ENCODE peak calls at places on chromosomes 7 and 10, in six cellular contexts. W, E, T, N, D and Y are unnamed samples.

GRCh38 chr7:134627109-134627774 is 19.4 kb upstream of the BPGM start:
- DNase-seq in W (no peak), E (no peak), T (no peak), N (no peak), D (no peak), Y (no peak)

GRCh38 chr10:101393378-101393777 is 39.4 kb downstream of the BTRC start:
- DNase-seq in W (no peak), E (no peak), T (no peak), N (no peak), D (no peak), Y (no peak)

GRCh38 chr7:48389977-48390376 is 218.7 kb downstream of the ABCA13 start:
- DNase-seq in W (no peak), E (no peak), T (no peak), N (no peak), D (peak; percentile 24), Y (peak; percentile 6)

GRCh38 chr7:123705217-123705901 is 43.4 kb downstream of the WASL start:
- DNase-seq in W (no peak), E (no peak), T (no peak), N (no peak), D (no peak), Y (no peak)

GRCh38 chr10:74868392-74868791 is 42.0 kb downstream of the KAT6B start:
- DNase-seq in W (no peak), E (no peak), T (no peak), N (no peak), D (no peak), Y (no peak)

GRCh38 chr7:33243319-33243881 is 114.0 kb downstream of the BBS9 start:
- DNase-seq in W (no peak), E (no peak), T (no peak), N (no peak), D (peak; percentile 55), Y (no peak)

GRCh38 chr10:79420974-79421688 is 24.3 kb downstream of the ZCCHC24 start:
- DNase-seq in W (no peak), E (no peak), T (no peak), N (no peak), D (no peak), Y (no peak)

GRCh38 chr10:90437452-90437851 is 420.4 kb downstream of the HTR7 start:
- DNase-seq in W (no peak), E (no peak), T (no peak), N (no peak), D (no peak), Y (no peak)

GRCh38 chr10:122236690-122237306 is 34.3 kb upstream of the BTBD16 start:
- DNase-seq in W (no peak), E (no peak), T (no peak), N (peak; percentile 78), D (no peak), Y (no peak)

GRCh38 chr7:47653550-47654351 is 71.8 kb upstream of the TNS3 start:
- DNase-seq in W (no peak), E (peak; percentile 61), T (no peak), N (no peak), D (no peak), Y (no peak)

GRCh38 chr10:2887391-2888070 is 179.8 kb upstream of the PFKP start:
- DNase-seq in W (no peak), E (no peak), T (no peak), N (no peak), D (no peak), Y (no peak)

GRCh38 chr7:31651234-31651633 is 35.8 kb upstream of the PPP1R17 start:
- DNase-seq in W (no peak), E (no peak), T (no peak), N (no peak), D (no peak), Y (no peak)

GRCh38 chr10:102431452-102432124 is 786 bp downstream of the CUEDC2 start:
- DNase-seq in W (no peak), E (no peak), T (no peak), N (no peak), D (peak; percentile 35), Y (no peak)

GRCh38 chr10:96268341-96268909 is 2.9 kb downstream of the BLNK start:
- DNase-seq in W (no peak), E (no peak), T (no peak), N (no peak), D (no peak), Y (no peak)

GRCh38 chr10:117000580-117000979 is 4.4 kb downstream of the SHTN1 start:
- DNase-seq in W (no peak), E (no peak), T (no peak), N (no peak), D (no peak), Y (no peak)

GRCh38 chr10:102753724-102754123 is 10.0 kb downstream of the WBP1L start:
- DNase-seq in W (no peak), E (no peak), T (no peak), N (no peak), D (no peak), Y (no peak)

GRCh38 chr7:88072036-88072714 is 138.1 kb downstream of the ADAM22 start:
- DNase-seq in W (no peak), E (no peak), T (no peak), N (no peak), D (no peak), Y (no peak)

GRCh38 chr10:131098416-131098952 is 213.0 kb downstream of the TCERG1L start:
- DNase-seq in W (no peak), E (no peak), T (no peak), N (no peak), D (no peak), Y (no peak)

GRCh38 chr10:30127120-30127541 is 67.7 kb upstream of the JCAD start:
- DNase-seq in W (no peak), E (no peak), T (no peak), N (no peak), D (peak; percentile 23), Y (no peak)

GRCh38 chr7:148380581-148381419 is 209.8 kb upstream of the C7orf33 start:
- DNase-seq in W (no peak), E (no peak), T (no peak), N (no peak), D (no peak), Y (no peak)

GRCh38 chr10:93333278-93333978 is 148.7 kb downstream of the MYOF start:
- DNase-seq in W (no peak), E (no peak), T (no peak), N (no peak), D (no peak), Y (no peak)

GRCh38 chr10:35453855-35454532 is 117.7 kb downstream of the CCNY start:
- DNase-seq in W (no peak), E (peak; percentile 57), T (no peak), N (no peak), D (no peak), Y (no peak)

GRCh38 chr10:103853428-103854264 is 1.7 kb downstream of the SH3PXD2A start:
- DNase-seq in W (no peak), E (no peak), T (peak; percentile 48), N (no peak), D (no peak), Y (peak; percentile 55)

GRCh38 chr10:132532784-132533560 is 4.6 kb upstream of the INPP5A start:
- DNase-seq in W (no peak), E (no peak), T (no peak), N (no peak), D (no peak), Y (no peak)

GRCh38 chr10:77290528-77291155 is 347.0 kb downstream of the KCNMA1 start:
- DNase-seq in W (no peak), E (no peak), T (no peak), N (no peak), D (peak; percentile 32), Y (no peak)

GRCh38 chr10:120598377-120598776 is 141.3 kb downstream of the PLPP4 start:
- DNase-seq in W (no peak), E (no peak), T (no peak), N (peak; percentile 62), D (no peak), Y (no peak)

GRCh38 chr10:120599202-120599724 is 142.2 kb downstream of the PLPP4 start:
- DNase-seq in W (no peak), E (no peak), T (no peak), N (no peak), D (no peak), Y (no peak)

GRCh38 chr10:120601999-120602398 is 145.0 kb downstream of the PLPP4 start:
- DNase-seq in W (no peak), E (no peak), T (no peak), N (no peak), D (no peak), Y (no peak)

GRCh38 chr10:120597902-120598301 is 140.9 kb downstream of the PLPP4 start:
- DNase-seq in W (no peak), E (no peak), T (no peak), N (no peak), D (no peak), Y (no peak)

DNA sequence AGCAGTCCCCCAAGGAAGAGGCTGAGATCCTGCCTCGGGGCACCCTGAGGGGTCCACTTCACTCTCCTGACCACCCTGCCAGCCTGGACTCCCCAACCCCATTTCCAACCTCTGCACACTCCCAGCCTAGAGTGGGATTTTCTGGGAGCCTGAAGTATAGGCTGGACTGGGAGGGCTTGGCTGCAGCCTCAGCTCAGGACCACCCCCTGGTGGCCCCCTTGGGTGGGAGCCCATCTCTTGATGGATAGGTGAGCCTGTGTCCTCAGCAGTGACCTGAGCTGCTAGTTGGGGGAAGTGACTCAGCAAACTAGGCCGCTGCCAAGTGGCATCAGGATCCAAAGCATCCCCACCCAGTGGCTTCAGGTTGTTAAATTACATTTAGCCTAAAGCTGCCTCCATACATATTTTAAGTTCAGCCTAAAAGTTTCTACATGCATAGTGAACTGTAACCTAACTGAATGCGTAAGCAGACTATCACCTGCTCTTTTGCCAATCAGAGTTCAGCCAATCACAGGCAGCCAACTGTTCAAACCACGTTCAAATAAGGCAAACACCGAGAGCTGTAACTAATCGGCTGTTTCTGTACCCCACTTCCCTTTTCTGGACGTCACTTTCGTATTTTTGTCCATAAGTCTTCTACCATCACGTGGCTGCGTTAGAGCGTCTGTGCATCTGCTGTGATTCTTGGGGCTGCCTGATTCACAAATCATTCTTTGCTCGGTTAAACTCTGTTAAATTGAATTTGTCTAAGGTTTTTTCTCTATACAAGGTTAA is 144.0 kb downstream of the PLPP4 start:
- DNase-seq in W (no peak), E (peak; percentile 2), T (no peak), N (peak; percentile 74), D (peak; percentile 17), Y (no peak)
- TF ChIP-seq CTCF in W (no peak), E (no peak), T (no peak), N (peak; percentile 83), D (peak; percentile 11), Y (no peak)

GRCh38 chr7:5686131-5686530 is 95.3 kb downstream of the RNF216 start:
- DNase-seq in W (no peak), E (no peak), T (no peak), N (no peak), D (no peak), Y (peak; percentile 12)
- H3K4me1 ChIP-seq in W (peaks cover 91% of the 10 kb centered on the region), E (peaks cover 56% of the 10 kb centered on the region), T (peaks cover 11% of the 10 kb centered on the region), N (peaks cover 8% of the 10 kb centered on the region), D (peaks cover 22% of the 10 kb centered on the region), Y (peaks cover 12% of the 10 kb centered on the region)

GRCh38 chr7:24337180-24337579 is 53.2 kb downstream of the NPY start:
- DNase-seq in W (no peak), E (no peak), T (no peak), N (no peak), D (no peak), Y (no peak)
- H3K4me3 ChIP-seq in W (no peak overlapping the region), E (no peak overlapping the region), T (no peak overlapping the region), N (no peak overlapping the region), D (no peak overlapping the region), Y (no peak overlapping the region)

DNA sequence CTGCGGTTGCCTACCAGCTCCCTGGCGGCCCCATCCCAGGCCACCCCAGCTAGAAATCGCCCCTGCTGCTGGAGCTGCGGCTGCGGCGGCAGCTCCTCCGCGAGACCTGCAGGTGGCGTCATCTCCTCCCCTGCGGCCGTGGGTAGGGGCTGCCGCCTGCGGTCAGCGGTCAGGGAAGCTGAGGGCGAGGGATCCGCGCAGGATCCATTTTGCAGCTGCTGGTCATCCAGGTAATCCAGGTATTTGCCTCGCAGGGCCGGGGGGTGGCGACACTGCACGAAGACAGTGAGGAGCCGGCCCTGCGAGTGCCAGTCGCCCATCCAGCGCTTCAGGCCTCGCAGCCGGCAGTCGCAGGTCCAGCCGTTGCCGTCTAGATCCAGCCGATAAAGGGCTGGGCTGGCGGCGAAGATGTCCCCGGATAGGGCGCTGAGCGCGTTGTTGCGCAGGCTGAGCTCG is 1.5 kb downstream of the TRIL start:
- DNase-seq in W (no peak), E (no peak), T (peak; percentile 77), N (peak; percentile 69), D (peak; percentile 80), Y (peak; percentile 76)
- TF ChIP-seq CTCF in W (no peak), E (peak; percentile 49), T (peak; percentile 43), N (peak; percentile 66), D (peak; percentile 68), Y (peak; percentile 29)